ENCODE peak calls at places on chromosome 18, in five cellular contexts. I is HepG2, D is SK-N-SH, R is K562, Z is GM12878. J is an unnamed sample.

GRCh38 chr18:46408334-46408987 is 248.6 kb downstream of the LOXHD1 start:
- DNase-seq in I (peak), D (no peak), R (peak), Z (no peak), J (peak)

GRCh38 chr18:44229693-44230108 is 451.0 kb upstream of the SETBP1 start:
- DNase-seq in I (no peak), D (peak), R (no peak), Z (no peak), J (no peak)

GRCh38 chr18:50847192-50847591 is 27.4 kb upstream of the MRO start:
- DNase-seq in I (no peak), D (no peak), R (no peak), Z (no peak), J (no peak)

GRCh38 chr18:11657152-11657551 is 31.9 kb upstream of the GNAL start:
- DNase-seq in I (no peak), D (no peak), R (no peak), Z (no peak), J (no peak)

GRCh38 chr18:75533954-75534353 is 106.5 kb upstream of the SMIM21 start:
- DNase-seq in I (no peak), D (no peak), R (no peak), Z (no peak), J (no peak)

GRCh38 chr18:48666613-48667012 is 127.8 kb downstream of the CTIF start:
- DNase-seq in I (no peak), D (no peak), R (no peak), Z (no peak), J (no peak)

GRCh38 chr18:70553961-70554325 is 265.1 kb downstream of the SOCS6 start:
- DNase-seq in I (no peak), D (peak), R (no peak), Z (no peak), J (no peak)

GRCh38 chr18:57819671-57820460 is 16.8 kb upstream of the ATP8B1 start:
- DNase-seq in I (peak), D (peak), R (peak), Z (no peak), J (peak)

GRCh38 chr18:63534615-63535014 is 7.6 kb upstream of the SERPINB12 start:
- DNase-seq in I (no peak), D (no peak), R (no peak), Z (no peak), J (no peak)

GRCh38 chr18:69000366-69000765 is 202.5 kb downstream of the CCDC102B start:
- DNase-seq in I (no peak), D (no peak), R (no peak), Z (no peak), J (no peak)

GRCh38 chr18:61541673-61542072 is 208.4 kb downstream of the CDH20 start:
- DNase-seq in I (no peak), D (no peak), R (no peak), Z (no peak), J (no peak)

GRCh38 chr18:30999887-31000628 is 42.5 kb downstream of the DSC3 start:
- DNase-seq in I (no peak), D (no peak), R (no peak), Z (no peak), J (no peak)

GRCh38 chr18:76610933-76611749 is 116.1 kb upstream of the ZNF516 start:
- DNase-seq in I (no peak), D (peak), R (no peak), Z (no peak), J (no peak)

GRCh38 chr18:42174909-42175308 is 219.9 kb downstream of the PIK3C3 start:
- DNase-seq in I (no peak), D (no peak), R (no peak), Z (no peak), J (peak)

GRCh38 chr18:26579941-26580618 is 31.7 kb upstream of the KCTD1 start:
- DNase-seq in I (peak), D (no peak), R (no peak), Z (no peak), J (no peak)
- TF ChIP-seq REST in I (no peak), D (no peak), R (no peak), Z (no peak), J (no peak)

DNA sequence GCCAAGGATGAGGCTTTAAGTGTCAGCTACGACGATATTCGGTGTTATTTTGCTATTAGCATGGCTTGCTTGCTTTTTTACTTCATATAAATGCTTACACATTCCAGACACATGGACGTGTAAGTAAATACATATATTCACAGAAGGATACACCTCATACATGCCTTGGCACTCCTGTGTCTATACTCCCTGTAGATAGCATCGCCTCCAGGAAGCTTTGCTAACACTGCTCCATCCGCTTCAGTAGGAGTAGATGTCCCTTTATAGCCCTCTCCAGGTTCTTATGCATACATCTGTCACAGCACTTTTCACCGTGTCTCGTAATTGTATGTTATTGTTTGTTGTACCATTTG is 27.5 kb upstream of the KCTD1 start:
- DNase-seq in I (no peak), D (no peak), R (no peak), Z (no peak), J (no peak)
- TF ChIP-seq GABPA in I (no peak), D (no peak), R (no peak), Z (no peak), J (no peak)

GRCh38 chr18:36307513-36307912 is 10.0 kb downstream of the FHOD3 start:
- DNase-seq in I (no peak), D (no peak), R (no peak), Z (no peak), J (no peak)
- TF ChIP-seq REST in I (no peak), D (no peak), R (no peak), Z (no peak), J (no peak)

DNA sequence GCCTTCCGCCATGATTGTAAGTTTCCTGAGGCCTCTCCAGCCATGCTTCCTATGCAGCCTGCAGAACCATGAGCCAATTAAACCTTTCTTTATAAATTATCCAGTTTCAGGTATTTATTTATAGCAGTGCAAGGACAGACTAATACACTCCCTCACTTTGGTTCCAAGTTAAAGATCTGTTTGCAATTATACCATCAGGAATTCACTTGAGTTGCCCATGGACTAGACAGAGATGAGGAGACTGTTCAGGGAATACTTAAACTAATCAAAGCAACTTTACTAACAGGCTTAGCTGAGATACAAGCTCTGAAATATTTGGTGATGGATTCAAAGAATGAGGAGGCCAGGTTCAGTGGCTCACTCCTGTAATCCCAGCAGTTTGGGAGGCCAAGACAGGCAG is 190.0 kb downstream of the MTCL1 start:
- DNase-seq in I (no peak), D (no peak), R (no peak), Z (no peak), J (no peak)
- TF ChIP-seq GABPA in I (no peak), D (no peak), R (no peak), Z (no peak), J (no peak)

GRCh38 chr18:55504808-55505207 is 83.2 kb downstream of the TCF4 start:
- DNase-seq in I (no peak), D (no peak), R (no peak), Z (no peak), J (no peak)
- TF ChIP-seq REST in I (no peak), D (no peak), R (no peak), Z (no peak), J (no peak)

GRCh38 chr18:55264108-55264507 is 304.8 kb upstream of the CCDC68 start:
- DNase-seq in I (no peak), D (no peak), R (no peak), Z (no peak), J (no peak)
- TF ChIP-seq GABPA in I (no peak), D (no peak), R (no peak), Z (no peak), J (no peak)

DNA sequence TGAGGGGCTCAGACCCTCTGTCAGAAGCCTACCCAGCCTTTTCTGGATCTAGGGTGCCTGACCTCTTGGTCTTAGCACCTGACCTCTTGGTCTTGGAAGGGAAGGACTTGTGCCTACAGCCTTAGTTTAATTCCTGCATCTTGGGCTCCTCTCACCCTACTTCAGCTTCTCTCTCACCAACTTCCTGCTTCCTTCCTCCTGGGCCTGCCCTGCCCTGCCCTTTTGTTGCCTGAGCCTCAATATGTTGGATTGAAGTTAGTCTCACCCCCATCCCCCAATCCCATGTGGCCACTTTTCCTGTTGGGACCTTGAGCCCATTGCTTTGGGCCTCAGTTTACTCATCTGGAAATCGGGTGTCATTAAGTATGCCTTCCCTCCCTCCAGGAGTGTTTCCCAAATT is 206.2 kb upstream of the SKOR2 start:
- DNase-seq in I (no peak), D (no peak), R (no peak), Z (no peak), J (no peak)
- TF ChIP-seq REST in I (no peak), D (no peak), R (no peak), Z (no peak), J (no peak)

DNA sequence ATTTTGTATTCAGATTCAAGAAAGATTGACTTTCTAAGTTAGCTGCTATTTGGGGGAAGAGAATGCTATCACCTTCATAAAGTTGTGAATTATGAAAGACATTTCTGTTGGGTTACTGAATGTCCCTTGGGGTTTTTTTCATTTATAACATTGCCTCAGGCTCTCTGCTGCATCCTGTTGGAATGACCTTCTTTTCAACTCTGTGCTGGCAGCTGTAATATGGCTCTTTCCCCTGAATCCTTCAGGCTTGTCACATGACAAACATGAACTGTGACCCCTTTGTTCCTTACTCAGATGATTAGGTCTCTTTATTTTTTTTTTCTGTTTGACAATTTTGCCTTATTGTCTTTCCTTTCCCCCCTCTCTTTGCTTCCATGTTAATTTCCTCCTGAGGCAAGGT is 159.8 kb downstream of the TAF4B start:
- DNase-seq in I (peak), D (no peak), R (no peak), Z (no peak), J (no peak)
- TF ChIP-seq GABPA in I (no peak), D (no peak), R (no peak), Z (no peak), J (no peak)

DNA sequence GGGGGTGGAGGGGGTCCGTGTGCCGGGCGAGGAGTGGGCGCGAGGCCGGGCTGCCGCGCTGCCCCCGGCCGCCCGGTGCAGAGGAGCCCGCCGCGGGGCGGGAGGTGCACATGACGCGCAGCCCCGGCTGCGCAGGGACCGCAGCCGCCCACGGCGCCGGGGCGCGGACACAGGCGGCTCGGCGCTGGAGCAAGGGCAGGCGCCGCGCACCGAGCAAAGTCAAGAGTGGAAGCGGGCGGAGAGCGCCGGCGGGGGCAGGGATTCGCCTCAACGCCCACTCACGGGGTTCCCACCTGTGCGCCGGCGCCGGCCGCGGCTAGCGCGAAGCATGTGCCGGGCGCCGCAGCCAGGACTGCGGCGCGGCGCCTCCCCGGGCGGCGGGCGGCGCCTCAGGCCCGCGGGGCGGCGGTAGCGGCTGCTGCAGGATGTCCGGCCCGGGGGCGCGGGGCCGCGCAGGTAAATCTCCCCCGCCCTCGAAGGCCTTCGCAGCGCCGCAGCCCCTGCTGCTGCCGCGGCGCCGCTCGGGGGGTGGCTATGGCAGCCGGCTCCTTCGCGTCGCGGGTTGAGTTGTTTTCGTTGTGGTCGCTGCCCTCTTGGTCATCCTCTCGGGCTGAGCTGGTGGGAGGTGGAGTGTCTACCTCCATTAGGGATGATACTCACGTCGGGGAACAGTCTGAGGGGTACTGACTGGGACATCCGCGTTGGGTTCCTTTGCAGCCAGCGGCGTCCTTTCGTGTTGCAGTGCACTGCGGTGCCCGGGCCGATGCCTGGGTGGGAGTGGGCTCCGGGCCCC is 216.3 kb upstream of the DTNA start:
- DNase-seq in I (peak), D (peak), R (no peak), Z (no peak), J (no peak)
- TF ChIP-seq REST in I (no peak), D (no peak), R (no peak), Z (no peak), J (no peak)

J was measured in HL-60.